ENCODE peak calls at places on chromosome 22, in four cellular contexts. P, C, X and D are unnamed samples.

GRCh38 chr22:25762147-25762546 is 20.2 kb downstream of the MYO18B start:
- DNase-seq in C (peak; percentile 61), P (no peak), X (no peak), D (no peak)

GRCh38 chr22:46072030-46072881 is 78.1 kb upstream of the PPARA start:
- DNase-seq in C (peak; percentile 15), X (peak; percentile 68), P (peak; percentile 61), D (peak; percentile 63)

GRCh38 chr22:25452116-25452700 is 112.3 kb upstream of the GRK3 start:
- DNase-seq in C (no peak), P (peak; percentile 37), X (no peak), D (no peak)

GRCh38 chr22:46547179-46547882 is 9.9 kb upstream of the CELSR1 start:
- DNase-seq in C (no peak), X (no peak), P (peak; percentile 77), D (no peak)

GRCh38 chr22:19756288-19757128 is 4.1 kb upstream of the TBX1 start:
- DNase-seq in P (no peak), X (peak; percentile 78), C (peak; percentile 49), D (peak; percentile 62)

GRCh38 chr22:50656122-50657070 is 16.2 kb upstream of the SHANK3 start:
- DNase-seq in C (peak; percentile 51), X (no peak), P (peak; percentile 61), D (no peak)

GRCh38 chr22:45170001-45170466 is 6.3 kb downstream of the NUP50 start:
- DNase-seq in C (peak; percentile 45), P (peak; percentile 44), X (no peak), D (no peak)

GRCh38 chr22:39173050-39173706 is 20.7 kb upstream of the CBX7 start:
- DNase-seq in C (no peak), P (no peak), X (no peak), D (no peak)

GRCh38 chr22:35352214-35353111 is 28.4 kb upstream of the HMOX1 start:
- DNase-seq in P (no peak), C (peak; percentile 68), X (peak; percentile 76), D (peak; percentile 74)

GRCh38 chr22:45672564-45673481 is 1.2 kb downstream of the ATXN10 start:
- DNase-seq in X (no peak), C (no peak), P (no peak), D (no peak)

GRCh38 chr22:25777870-25778269 is 35.9 kb downstream of the MYO18B start:
- DNase-seq in C (no peak), X (no peak), P (peak; percentile 45), D (no peak)

GRCh38 chr22:49523374-49524008 is 304.2 kb downstream of the BRD1 start:
- DNase-seq in C (no peak), X (no peak), P (no peak), D (no peak)

GRCh38 chr22:39808087-39808486 is 85.5 kb downstream of the ENTHD1 start:
- DNase-seq in C (peak; percentile 68), X (peak; percentile 73), P (peak; percentile 6), D (peak; percentile 64)

GRCh38 chr22:17346578-17346977 is 22.7 kb upstream of the CECR2 start:
- DNase-seq in X (no peak), C (no peak), P (no peak), D (no peak)

GRCh38 chr22:45125198-45125597 is 38.5 kb upstream of the NUP50 start:
- DNase-seq in P (peak; percentile 94), C (no peak), X (no peak), D (no peak)

DNA sequence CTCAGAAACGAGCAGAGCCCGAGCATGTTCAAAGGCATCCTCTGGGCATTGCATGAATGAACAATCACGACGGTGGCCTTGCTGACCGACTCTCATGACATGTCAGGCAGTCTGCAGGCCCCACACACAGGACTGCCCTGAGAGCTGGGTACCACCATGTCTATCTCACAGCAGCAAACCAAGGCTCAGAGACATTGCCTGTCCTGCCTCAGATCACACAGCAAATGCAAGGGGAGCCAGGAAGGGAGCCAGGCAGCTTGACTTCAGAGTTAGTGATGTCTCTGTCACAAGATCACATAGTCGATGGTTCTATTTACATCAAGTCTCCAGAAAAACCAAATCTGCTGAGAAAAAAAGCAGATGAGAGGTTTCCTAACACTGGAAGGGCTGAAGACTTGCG is 16.1 kb downstream of the SCUBE1 start:
- DNase-seq in P (no peak), C (no peak), X (no peak), D (no peak)
- H4K5ac ChIP-seq in P (no peak overlapping the region), C (no peak overlapping the region), X (no peak overlapping the region), D (no peak overlapping the region)

DNA sequence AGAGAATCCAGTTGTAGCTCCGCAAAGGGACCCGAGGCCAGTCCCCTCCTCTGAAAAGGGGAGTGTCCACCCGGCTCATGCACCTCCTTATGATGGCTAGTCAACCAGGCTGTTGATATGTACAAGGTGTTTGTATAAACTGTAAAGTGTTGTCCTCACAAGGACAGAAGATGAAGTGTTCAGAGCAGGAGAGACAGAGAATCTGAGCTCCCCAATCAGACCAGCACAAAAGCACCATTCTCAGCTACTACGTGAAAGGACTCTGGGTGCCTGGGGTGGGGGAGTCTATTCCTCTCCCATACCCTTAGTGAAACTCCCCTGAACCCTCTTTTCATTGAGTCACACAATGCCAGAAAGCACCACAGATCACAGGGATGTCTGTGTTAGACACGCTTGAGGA is 49.4 kb downstream of the MN1 start:
- DNase-seq in X (no peak), P (no peak), C (no peak), D (no peak)
- H4K5ac ChIP-seq in X (no peak overlapping the region), P (no peak overlapping the region), C (no peak overlapping the region), D (no peak overlapping the region)

DNA sequence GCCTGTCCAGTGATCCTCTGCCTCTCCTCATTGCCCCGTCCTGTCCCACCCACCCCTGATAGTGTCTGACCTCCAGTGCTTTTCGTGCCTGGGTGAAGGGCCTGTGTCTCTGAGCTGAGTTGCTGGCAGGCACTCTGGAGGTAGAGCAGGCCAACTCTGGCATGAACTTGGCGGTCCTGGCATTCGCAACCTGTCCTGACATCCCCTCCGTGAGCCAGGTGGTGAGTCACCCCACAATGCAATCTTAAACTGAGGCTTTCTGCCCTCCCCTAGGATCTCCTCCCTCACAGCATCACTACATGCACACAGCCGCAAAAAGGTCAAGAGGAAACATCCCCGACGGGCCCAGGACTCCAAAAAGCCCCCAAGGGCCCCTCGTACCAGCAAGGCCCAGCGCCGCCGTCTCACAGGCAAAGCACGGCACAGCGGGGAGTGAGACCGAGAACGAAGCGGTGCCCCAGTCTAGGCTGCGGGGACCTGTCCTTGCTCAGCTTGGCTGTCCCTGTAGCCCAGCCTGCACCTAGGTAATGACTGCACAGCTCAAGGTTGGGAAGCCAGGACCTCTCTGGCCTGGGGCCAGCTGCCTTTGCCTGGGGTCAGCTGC is 4.9 kb downstream of the NOL12 start:
- DNase-seq in C (no peak), X (no peak), P (no peak), D (no peak)
- H4K5ac ChIP-seq in C (no peak overlapping the region), X (no peak overlapping the region), P (no peak overlapping the region), D (no peak overlapping the region)

DNA sequence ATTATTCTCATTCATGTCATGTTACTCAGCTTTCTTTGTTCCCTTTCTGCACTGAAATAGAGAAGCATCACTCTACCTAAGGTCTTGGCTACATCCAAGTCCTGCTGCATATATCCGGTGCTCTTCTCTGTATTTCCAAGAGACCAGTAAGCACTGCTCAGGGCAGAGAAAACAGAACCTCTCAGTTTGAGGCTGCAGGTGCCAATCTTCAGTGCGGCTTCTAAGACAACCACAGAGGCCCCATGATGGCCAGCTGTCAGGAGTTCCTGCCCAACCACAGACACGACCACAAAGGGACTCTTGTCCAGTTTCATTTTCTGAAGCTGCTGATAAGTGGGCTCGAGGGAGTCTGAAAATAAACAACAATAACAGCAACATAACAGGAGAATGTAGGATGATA is 378.4 kb upstream of the PITPNB start:
- DNase-seq in X (no peak), P (peak; percentile 2), C (no peak), D (no peak)
- H4K5ac ChIP-seq in X (no peak overlapping the region), P (no peak overlapping the region), C (no peak overlapping the region), D (no peak overlapping the region)

GRCh38 chr22:30212996-30213441 is 33.5 kb downstream of the LIF start:
- DNase-seq in X (no peak), P (no peak), C (no peak), D (no peak)

GRCh38 chr22:30212363-30212995 is 34.1 kb downstream of the LIF start:
- DNase-seq in P (peak; percentile 95), C (peak; percentile 67), X (no peak), D (no peak)

GRCh38 chr22:30209642-30210041 is 36.9 kb downstream of the LIF start:
- DNase-seq in C (no peak), X (no peak), P (no peak), D (no peak)

GRCh38 chr22:30210235-30210831 is 36.2 kb downstream of the LIF start:
- DNase-seq in C (peak; percentile 43), X (no peak), P (peak; percentile 80), D (peak; percentile 54)

GRCh38 chr22:30211124-30211820 is 35.3 kb downstream of the LIF start:
- DNase-seq in X (no peak), P (no peak), C (no peak), D (no peak)
- H4K5ac ChIP-seq in X (no peak overlapping the region), P (peak overlapping the region; percentile 85), C (no peak overlapping the region), D (no peak overlapping the region)

DNA sequence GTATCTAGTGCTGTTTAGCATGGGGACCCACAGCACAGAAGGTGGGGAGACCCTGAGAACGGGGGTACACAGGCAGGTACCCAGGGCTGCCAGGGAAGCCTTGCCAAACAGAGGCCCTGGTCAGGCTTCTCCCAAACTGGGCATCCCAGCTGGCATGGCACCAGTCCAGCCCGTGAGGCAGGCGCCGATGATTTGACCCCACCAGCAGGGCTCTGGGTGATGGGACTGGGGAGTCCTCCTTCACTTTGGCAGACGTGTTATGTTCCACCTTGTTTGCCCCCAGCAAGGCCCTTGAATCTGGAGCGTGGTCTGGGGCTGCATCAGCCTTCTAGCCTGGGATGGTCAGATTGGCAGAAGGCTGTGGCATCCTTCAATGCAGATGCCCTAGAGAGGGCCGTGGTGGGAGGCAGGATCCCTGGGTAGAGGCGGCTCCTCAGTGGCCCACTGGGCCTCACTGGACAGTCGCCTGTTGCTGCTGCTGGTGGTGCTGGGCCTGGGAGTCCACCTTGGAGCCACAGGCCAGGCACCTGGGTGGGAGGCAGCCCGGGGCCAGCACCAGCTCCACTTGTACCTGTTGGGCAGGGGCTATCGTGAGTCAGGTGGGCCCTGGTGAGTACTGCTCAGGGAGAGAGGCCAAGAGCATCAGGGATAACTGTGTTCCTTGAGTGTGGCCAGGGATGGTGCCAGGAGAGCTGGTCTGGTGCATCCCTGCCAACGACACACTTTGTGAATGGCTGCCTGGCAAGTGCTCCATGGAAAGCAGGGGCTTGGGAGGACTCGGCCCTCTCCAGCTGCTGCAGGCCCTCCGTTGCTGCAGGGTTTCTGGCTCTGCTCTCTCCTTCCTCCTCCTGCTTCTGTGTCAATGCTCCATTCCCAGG is 3.3 kb downstream of the ADORA2A start:
- DNase-seq in X (no peak), C (no peak), P (no peak), D (no peak)
- H4K5ac ChIP-seq in X (no peak overlapping the region), C (no peak overlapping the region), P (no peak overlapping the region), D (no peak overlapping the region)

DNA sequence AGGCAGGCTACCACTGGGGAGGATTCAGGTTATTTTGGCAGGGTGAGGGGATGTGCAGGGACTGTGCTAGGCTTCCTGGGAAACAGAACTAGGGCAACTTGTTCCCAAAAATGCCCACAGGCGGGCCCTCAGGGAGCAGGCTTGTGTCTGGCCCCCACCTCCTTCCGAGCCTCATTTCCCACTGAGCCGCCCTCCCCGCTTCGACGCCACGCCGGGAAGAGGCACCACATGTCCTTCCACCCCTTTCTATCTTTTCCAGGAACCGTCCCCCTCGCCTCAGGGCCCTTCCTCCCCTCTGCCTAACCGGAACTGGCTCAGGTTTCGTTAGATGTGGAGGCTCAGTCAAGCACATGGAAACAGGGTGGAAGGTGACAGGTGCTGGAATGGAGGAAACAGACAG is 9.4 kb upstream of the CHADL start:
- DNase-seq in P (no peak), X (no peak), C (no peak), D (no peak)
- H4K5ac ChIP-seq in P (no peak overlapping the region), X (no peak overlapping the region), C (no peak overlapping the region), D (no peak overlapping the region)